ENCODE peak calls at places on chromosomes 6 and 20, in ten cellular contexts. L, A, H, F, S, V, T, G, Z and M are unnamed samples.

GRCh38 chr6:92942549-92942948 is 476.8 kb downstream of the EPHA7 start:
- DNase-seq in L (no peak), A (no peak), H (no peak), F (no peak), S (no peak), V (no peak), T (peak), G (no peak), Z (no peak), M (no peak)

GRCh38 chr6:11770546-11771466 is 7.8 kb downstream of the ADTRP start:
- DNase-seq in L (peak), A (no peak), H (peak), F (peak), S (peak), V (peak), T (peak), G (peak), Z (peak), M (peak)

GRCh38 chr6:130050230-130050629 is 31.8 kb downstream of the L3MBTL3 start:
- DNase-seq in L (peak), A (no peak), H (no peak), F (no peak), S (no peak), V (peak), T (no peak), G (no peak), Z (no peak), M (no peak)

GRCh38 chr20:59736366-59736765 is 132.0 kb downstream of the PHACTR3 start:
- DNase-seq in L (no peak), A (no peak), H (no peak), F (no peak), S (no peak), V (no peak), T (no peak), G (no peak), Z (no peak), M (no peak)

GRCh38 chr6:73509851-73510250 is 11.0 kb downstream of the EEF1A1 start:
- DNase-seq in L (no peak), A (no peak), H (no peak), F (no peak), S (no peak), V (no peak), T (no peak), G (no peak), Z (no peak), M (no peak)

GRCh38 chr20:36988494-36988966 is 37.0 kb upstream of the SAMHD1 start:
- DNase-seq in L (peak), A (no peak), H (no peak), F (no peak), S (no peak), V (peak), T (peak), G (no peak), Z (no peak), M (no peak)

GRCh38 chr6:91654844-91655192 is 1067.9 kb upstream of the MAP3K7 start:
- DNase-seq in L (no peak), A (no peak), H (no peak), F (peak), S (no peak), V (no peak), T (no peak), G (no peak), Z (no peak), M (no peak)

GRCh38 chr6:44122821-44123220 is 4.4 kb downstream of the MRPL14 start:
- DNase-seq in L (no peak), A (no peak), H (no peak), F (no peak), S (no peak), V (peak), T (no peak), G (no peak), Z (no peak), M (no peak)

GRCh38 chr6:43060034-43060754 is 763 bp downstream of the KLC4 start:
- DNase-seq in L (no peak), A (no peak), H (peak), F (peak), S (peak), V (peak), T (peak), G (peak), Z (peak), M (no peak)

GRCh38 chr20:41046716-41047115 is 18.1 kb downstream of the TOP1 start:
- DNase-seq in L (peak), A (no peak), H (no peak), F (no peak), S (no peak), V (peak), T (peak), G (no peak), Z (no peak), M (no peak)

GRCh38 chr6:129235167-129236072 is 352.5 kb downstream of the LAMA2 start:
- DNase-seq in L (no peak), A (no peak), H (no peak), F (no peak), S (no peak), V (no peak), T (no peak), G (no peak), Z (no peak), M (no peak)

GRCh38 chr6:5472583-5472982 is 211.3 kb downstream of the FARS2 start:
- DNase-seq in L (no peak), A (no peak), H (no peak), F (no peak), S (no peak), V (no peak), T (peak), G (no peak), Z (no peak), M (no peak)

GRCh38 chr6:10595731-10596664 is 74.8 kb downstream of the GCNT2 start:
- DNase-seq in L (peak), A (no peak), H (no peak), F (peak), S (no peak), V (peak), T (peak), G (peak), Z (peak), M (peak)

GRCh38 chr20:775679-776135 is 7.4 kb upstream of the SLC52A3 start:
- DNase-seq in L (no peak), A (no peak), H (peak), F (peak), S (no peak), V (no peak), T (no peak), G (peak), Z (peak), M (peak)

GRCh38 chr20:40961686-40962640 is 66.7 kb upstream of the TOP1 start:
- DNase-seq in L (peak), A (no peak), H (no peak), F (no peak), S (no peak), V (peak), T (peak), G (no peak), Z (no peak), M (peak)

GRCh38 chr6:45420909-45421699 is 43.4 kb upstream of the SUPT3H start:
- DNase-seq in L (no peak), A (peak), H (peak), F (peak), S (peak), V (peak), T (no peak), G (no peak), Z (peak), M (no peak)

GRCh38 chr6:147676468-147676867 is 168.0 kb downstream of the SAMD5 start:
- DNase-seq in L (peak), A (no peak), H (no peak), F (no peak), S (no peak), V (peak), T (no peak), G (no peak), Z (no peak), M (no peak)

GRCh38 chr6:41970436-41970846 is 28.8 kb upstream of the CCND3 start:
- DNase-seq in L (peak), A (no peak), H (no peak), F (no peak), S (peak), V (peak), T (no peak), G (no peak), Z (no peak), M (no peak)

GRCh38 chr6:122640377-122640776 is 30.2 kb downstream of the PKIB start:
- DNase-seq in L (no peak), A (no peak), H (no peak), F (no peak), S (no peak), V (no peak), T (no peak), G (no peak), Z (no peak), M (no peak)

GRCh38 chr6:13304101-13304500 is 24.2 kb downstream of the TBC1D7 start:
- DNase-seq in L (no peak), A (no peak), H (no peak), F (no peak), S (no peak), V (peak), T (no peak), G (no peak), Z (no peak), M (no peak)

GRCh38 chr6:164845773-164846172 is 463.6 kb downstream of the C6orf118 start:
- DNase-seq in L (no peak), A (no peak), H (no peak), F (no peak), S (no peak), V (no peak), T (no peak), G (no peak), Z (no peak), M (no peak)

GRCh38 chr20:22456109-22456508 is 128.3 kb downstream of the FOXA2 start:
- DNase-seq in L (no peak), A (peak), H (no peak), F (peak), S (no peak), V (no peak), T (no peak), G (no peak), Z (peak), M (peak)

GRCh38 chr6:106253194-106253593 is 72.4 kb downstream of the ATG5 start:
- DNase-seq in L (peak), A (no peak), H (no peak), F (no peak), S (no peak), V (peak), T (peak), G (no peak), Z (no peak), M (no peak)

GRCh38 chr20:40959325-40960092 is 69.1 kb upstream of the TOP1 start:
- DNase-seq in L (no peak), A (no peak), H (no peak), F (no peak), S (no peak), V (no peak), T (no peak), G (no peak), Z (no peak), M (peak)

GRCh38 chr6:139649128-139649527 is 274.7 kb upstream of the CITED2 start:
- DNase-seq in L (no peak), A (no peak), H (no peak), F (no peak), S (no peak), V (no peak), T (no peak), G (no peak), Z (no peak), M (no peak)

GRCh38 chr6:14450133-14451040 is 332.8 kb downstream of the CD83 start:
- DNase-seq in L (peak), A (no peak), H (no peak), F (no peak), S (no peak), V (no peak), T (no peak), G (no peak), Z (no peak), M (no peak)

GRCh38 chr6:114100421-114100820 is 129.5 kb upstream of the HDAC2 start:
- DNase-seq in L (peak), A (no peak), H (no peak), F (no peak), S (no peak), V (peak), T (peak), G (no peak), Z (peak), M (no peak)

GRCh38 chr6:127513425-127513824 is 5.7 kb downstream of the MTCL3 start:
- DNase-seq in L (no peak), A (no peak), H (no peak), F (no peak), S (no peak), V (no peak), T (no peak), G (no peak), Z (no peak), M (no peak)

GRCh38 chr20:2303693-2304092 is 7.9 kb downstream of the TGM3 start:
- DNase-seq in L (no peak), A (no peak), H (peak), F (no peak), S (peak), V (no peak), T (peak), G (no peak), Z (no peak), M (no peak)

GRCh38 chr6:25801423-25801822 is 30.4 kb downstream of the SLC17A1 start:
- DNase-seq in L (no peak), A (no peak), H (no peak), F (no peak), S (no peak), V (no peak), T (no peak), G (no peak), Z (no peak), M (no peak)

GRCh38 chr20:40319741-40320499 is 369.1 kb downstream of the MAFB start:
- DNase-seq in L (no peak), A (no peak), H (no peak), F (no peak), S (no peak), V (no peak), T (no peak), G (no peak), Z (no peak), M (no peak)

GRCh38 chr6:108914235-108915022 is 66.2 kb downstream of the ARMC2 start:
- DNase-seq in L (peak), A (no peak), H (no peak), F (peak), S (peak), V (no peak), T (peak), G (no peak), Z (peak), M (peak)

GRCh38 chr6:100116409-100117194 is 122.6 kb upstream of the MCHR2 start:
- DNase-seq in L (peak), A (peak), H (peak), F (peak), S (peak), V (peak), T (peak), G (peak), Z (peak), M (peak)
- H3K4me2 ChIP-seq in L (no peak), A (no peak), H (no peak), F (no peak), S (no peak), V (no peak), T (peak), G (peak), Z (no peak), M (no peak)

GRCh38 chr20:24670981-24671380 is 201.6 kb downstream of the SYNDIG1 start:
- DNase-seq in L (no peak), A (no peak), H (no peak), F (no peak), S (no peak), V (no peak), T (no peak), G (no peak), Z (no peak), M (no peak)

GRCh38 chr20:24673678-24674570 is 204.5 kb downstream of the SYNDIG1 start:
- DNase-seq in L (peak), A (no peak), H (no peak), F (no peak), S (no peak), V (peak), T (peak), G (peak), Z (no peak), M (no peak)

GRCh38 chr20:24670341-24670821 is 201.0 kb downstream of the SYNDIG1 start:
- DNase-seq in L (no peak), A (no peak), H (no peak), F (no peak), S (no peak), V (no peak), T (no peak), G (no peak), Z (no peak), M (no peak)

GRCh38 chr20:24672886-24673677 is 203.7 kb downstream of the SYNDIG1 start:
- DNase-seq in L (peak), A (no peak), H (no peak), F (no peak), S (peak), V (peak), T (peak), G (peak), Z (peak), M (no peak)

GRCh38 chr20:24672181-24672880 is 202.9 kb downstream of the SYNDIG1 start:
- DNase-seq in L (no peak), A (no peak), H (no peak), F (no peak), S (peak), V (peak), T (peak), G (no peak), Z (no peak), M (no peak)
- H3K4me2 ChIP-seq in L (peak), A (no peak), H (no peak), F (no peak), S (peak), V (peak), T (peak), G (peak), Z (no peak), M (no peak)

DNA sequence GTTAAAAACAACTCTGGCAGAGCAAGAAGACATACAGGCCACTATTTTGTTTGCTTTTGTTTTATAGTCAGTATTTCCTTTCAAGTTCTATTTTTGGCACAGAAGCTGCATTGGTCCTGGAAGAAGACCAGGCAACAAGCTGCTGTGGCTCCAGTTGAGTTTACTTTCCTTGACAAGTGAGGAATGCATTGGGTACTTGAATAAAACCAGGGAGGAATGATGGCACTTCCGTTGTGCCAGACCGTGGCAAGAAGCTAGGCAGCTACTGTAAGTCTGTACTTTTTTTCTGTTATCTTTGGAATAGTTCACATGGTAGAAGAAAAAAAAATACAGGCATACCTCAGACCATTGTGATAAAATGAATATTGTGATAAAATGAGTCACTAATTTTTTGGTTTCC is 66.3 kb downstream of the NCOA3 start:
- DNase-seq in L (peak), A (no peak), H (peak), F (no peak), S (no peak), V (peak), T (peak), G (peak), Z (no peak), M (no peak)
- H3K4me2 ChIP-seq in L (peak), A (no peak), H (no peak), F (no peak), S (peak), V (peak), T (peak), G (peak), Z (no peak), M (no peak)

GRCh38 chr20:35978041-35978513 is 9.7 kb downstream of the CNBD2 start:
- DNase-seq in L (peak), A (no peak), H (no peak), F (no peak), S (no peak), V (no peak), T (no peak), G (no peak), Z (no peak), M (no peak)
- H3K4me2 ChIP-seq in L (no peak), A (no peak), H (no peak), F (no peak), S (peak), V (no peak), T (no peak), G (no peak), Z (no peak), M (no peak)

GRCh38 chr6:31462026-31462963 is 35.6 kb upstream of the MICB start:
- DNase-seq in L (peak), A (peak), H (no peak), F (no peak), S (no peak), V (peak), T (peak), G (no peak), Z (no peak), M (no peak)
- H3K4me2 ChIP-seq in L (no peak), A (peak), H (peak), F (peak), S (peak), V (no peak), T (peak), G (peak), Z (peak), M (peak)

DNA sequence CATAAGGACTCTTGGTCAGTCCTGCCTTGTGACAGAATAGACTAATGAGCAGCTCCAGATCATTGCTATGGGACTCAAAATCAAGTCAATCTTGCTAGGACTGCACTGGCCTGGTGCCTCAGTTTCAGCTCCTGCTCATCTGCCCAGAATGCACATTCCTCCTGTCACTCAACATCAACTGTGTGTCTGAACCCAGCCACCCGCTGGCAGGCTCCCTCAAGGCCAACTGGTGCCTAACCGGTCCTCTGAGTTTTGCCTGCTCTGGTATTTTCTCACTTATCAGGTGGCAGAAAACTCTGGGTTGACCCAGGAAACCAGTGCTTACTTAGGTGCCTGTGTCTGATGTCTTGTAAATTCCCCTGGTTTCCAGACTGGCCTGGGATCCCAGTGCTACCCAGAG is 297.7 kb downstream of the DHX35 start:
- DNase-seq in L (no peak), A (no peak), H (no peak), F (no peak), S (no peak), V (no peak), T (no peak), G (no peak), Z (no peak), M (peak)
- H3K4me2 ChIP-seq in L (no peak), A (no peak), H (no peak), F (no peak), S (no peak), V (no peak), T (no peak), G (no peak), Z (no peak), M (no peak)